ENCODE peak calls at places on chromosomes 1 and 21, in four cellular contexts. M, G, K and P are unnamed samples.

GRCh38 chr1:244346972-244347618 is 104.6 kb downstream of the ADSS2 start:
- DNase-seq in M (no peak), G (no peak), K (no peak), P (no peak)

GRCh38 chr1:246875041-246876026 is 56.4 kb downstream of the AHCTF1 start:
- DNase-seq in M (no peak), G (peak; percentile 11), K (no peak), P (no peak)

GRCh38 chr1:113804421-113805255 is 7.6 kb downstream of the RSBN1 start:
- DNase-seq in M (peak; percentile 56), G (no peak), K (no peak), P (no peak)

GRCh38 chr1:114755006-114755936 is 2.5 kb downstream of the CSDE1 start:
- DNase-seq in M (no peak), G (no peak), K (no peak), P (no peak)

GRCh38 chr1:28258628-28259251 is 578 bp upstream of the SESN2 start:
- DNase-seq in M (no peak), G (no peak), K (no peak), P (no peak)

GRCh38 chr1:229642376-229642775 is 16.3 kb downstream of the URB2 start:
- DNase-seq in M (no peak), G (no peak), K (no peak), P (no peak)

GRCh38 chr1:236685917-236686814 is at the start of gene ACTN2:
- DNase-seq in M (no peak), G (peak; percentile 40), K (peak; percentile 76), P (peak; percentile 66)

GRCh38 chr1:241265428-241265827 is 91.6 kb downstream of the RGS7 start:
- DNase-seq in M (no peak), G (no peak), K (no peak), P (no peak)

GRCh38 chr1:152451254-152451653 is 37.2 kb upstream of the CRNN start:
- DNase-seq in M (no peak), G (no peak), K (no peak), P (no peak)

GRCh38 chr1:31785020-31785946 is 21.1 kb upstream of the ADGRB2 start:
- DNase-seq in M (no peak), G (no peak), K (no peak), P (no peak)

GRCh38 chr1:225548140-225548857 is 104.6 kb downstream of the ENAH start:
- DNase-seq in M (no peak), G (no peak), K (no peak), P (no peak)

GRCh38 chr1:168958562-168959289 is 147.8 kb upstream of the ATP1B1 start:
- DNase-seq in M (no peak), G (no peak), K (no peak), P (no peak)

GRCh38 chr1:234309243-234309597 is 64.0 kb upstream of the COA6 start:
- DNase-seq in M (no peak), G (no peak), K (no peak), P (no peak)

GRCh38 chr1:212587304-212588136 is 21.0 kb upstream of the ATF3 start:
- DNase-seq in M (no peak), G (no peak), K (no peak), P (no peak)

GRCh38 chr21:42766756-42767560 is 112.4 kb downstream of the WDR4 start:
- DNase-seq in M (no peak), G (no peak), K (no peak), P (no peak)

GRCh38 chr1:241592273-241592958 is 47.8 kb downstream of the CHML start:
- DNase-seq in M (peak; percentile 48), G (no peak), K (no peak), P (no peak)

GRCh38 chr21:25983745-25984144 is 186.8 kb downstream of the APP start:
- DNase-seq in M (no peak), G (no peak), K (no peak), P (no peak)

GRCh38 chr1:207883104-207883651 is 27.7 kb downstream of the CD34 start:
- DNase-seq in M (no peak), G (no peak), K (no peak), P (no peak)

GRCh38 chr1:168452329-168452728 is 91.5 kb downstream of the XCL2 start:
- DNase-seq in M (no peak), G (no peak), K (peak; percentile 54), P (no peak)

GRCh38 chr1:121587777-121588176 is 403.0 kb downstream of the SRGAP2C start:
- DNase-seq in M (no peak), G (no peak), K (no peak), P (no peak)

GRCh38 chr1:92476071-92476607 is 10.6 kb downstream of the GFI1 start:
- DNase-seq in M (no peak), G (peak; percentile 41), K (peak; percentile 49), P (no peak)

GRCh38 chr1:54487571-54488050 is 60.4 kb upstream of the ACOT11 start:
- DNase-seq in M (no peak), G (no peak), K (peak; percentile 66), P (no peak)

GRCh38 chr1:229651546-229651945 is 25.5 kb downstream of the URB2 start:
- DNase-seq in M (no peak), G (no peak), K (no peak), P (no peak)

GRCh38 chr21:33334191-33334590 is 9.4 kb downstream of the IFNAR1 start:
- DNase-seq in M (no peak), G (no peak), K (no peak), P (no peak)

GRCh38 chr1:55816456-55816794 is 601.3 kb upstream of the USP24 start:
- DNase-seq in M (no peak), G (no peak), K (no peak), P (no peak)

GRCh38 chr21:38787461-38788274 is 18.1 kb upstream of the ETS2 start:
- DNase-seq in M (peak; percentile 97), G (peak; percentile 83), K (no peak), P (no peak)

GRCh38 chr21:44800103-44800502 is 1.5 kb downstream of the UBE2G2 start:
- DNase-seq in M (no peak), G (no peak), K (no peak), P (no peak)

GRCh38 chr1:20885121-20885520 is 98.0 kb upstream of the HP1BP3 start:
- DNase-seq in M (no peak), G (no peak), K (no peak), P (no peak)

GRCh38 chr1:109822749-109823542 is 59.2 kb upstream of the EPS8L3 start:
- DNase-seq in M (no peak), G (no peak), K (peak; percentile 32), P (no peak)

GRCh38 chr1:47533176-47534039 is 95.6 kb downstream of the FOXD2 start:
- DNase-seq in M (no peak), G (peak; percentile 34), K (peak; percentile 84), P (no peak)

GRCh38 chr1:168246506-168246905 is 20.7 kb downstream of the SFT2D2 start:
- DNase-seq in M (no peak), G (no peak), K (no peak), P (no peak)

GRCh38 chr1:241627453-241628329 is 12.5 kb downstream of the CHML start:
- DNase-seq in M (peak; percentile 47), G (peak; percentile 37), K (no peak), P (no peak)

GRCh38 chr1:189673223-189673622 is 804.4 kb downstream of the BRINP3 start:
- DNase-seq in M (no peak), G (no peak), K (no peak), P (no peak)

GRCh38 chr1:23198373-23198772 is 18.9 kb downstream of the HTR1D start:
- DNase-seq in M (peak; percentile 61), G (no peak), K (no peak), P (no peak)

GRCh38 chr1:203152158-203153034 is 23.2 kb downstream of the MYBPH start:
- DNase-seq in M (no peak), G (no peak), K (no peak), P (no peak)

GRCh38 chr1:201505505-201505893 is 1.4 kb downstream of the CSRP1 start:
- DNase-seq in M (no peak), G (peak; percentile 55), K (no peak), P (no peak)

GRCh38 chr1:205972491-205973168 is 29.4 kb upstream of the SLC26A9 start:
- DNase-seq in M (no peak), G (no peak), K (no peak), P (no peak)

GRCh38 chr1:89276690-89277089 is 4.0 kb upstream of the GBP5 start:
- DNase-seq in M (no peak), G (no peak), K (no peak), P (no peak)

GRCh38 chr1:154988053-154988954 is 5.1 kb upstream of the LENEP start:
- DNase-seq in M (no peak), G (no peak), K (no peak), P (no peak)

GRCh38 chr1:154987326-154987725 is 4.2 kb downstream of the FLAD1 start:
- DNase-seq in M (no peak), G (no peak), K (no peak), P (no peak)

GRCh38 chr1:154983776-154984466 is 777 bp downstream of the FLAD1 start:
- DNase-seq in M (no peak), G (no peak), K (no peak), P (no peak)

GRCh38 chr1:154978360-154978759 is 3.9 kb downstream of the CKS1B start:
- DNase-seq in M (no peak), G (no peak), K (no peak), P (no peak)

GRCh38 chr1:154982897-154983648 is at the start of gene FLAD1:
- DNase-seq in M (peak; percentile 100), G (peak; percentile 97), K (peak; percentile 93), P (peak; percentile 94)
- TF ChIP-seq POLR2A in M (peak; percentile 77), G (peak; percentile 69), K (peak; percentile 78), P (peak; percentile 87)

GRCh38 chr1:93483200-93483599 is 35.3 kb downstream of the FNBP1L start:
- DNase-seq in M (no peak), G (no peak), K (no peak), P (no peak)
- TF ChIP-seq POLR2AphosphoS5 in M (no peak), G (no peak), K (no peak), P (no peak)

GRCh38 chr1:150692720-150693119 is 4.2 kb downstream of the GOLPH3L start:
- DNase-seq in M (no peak), G (no peak), K (no peak), P (no peak)
- TF ChIP-seq POLR2A in M (no peak), G (no peak), K (no peak), P (no peak)

DNA sequence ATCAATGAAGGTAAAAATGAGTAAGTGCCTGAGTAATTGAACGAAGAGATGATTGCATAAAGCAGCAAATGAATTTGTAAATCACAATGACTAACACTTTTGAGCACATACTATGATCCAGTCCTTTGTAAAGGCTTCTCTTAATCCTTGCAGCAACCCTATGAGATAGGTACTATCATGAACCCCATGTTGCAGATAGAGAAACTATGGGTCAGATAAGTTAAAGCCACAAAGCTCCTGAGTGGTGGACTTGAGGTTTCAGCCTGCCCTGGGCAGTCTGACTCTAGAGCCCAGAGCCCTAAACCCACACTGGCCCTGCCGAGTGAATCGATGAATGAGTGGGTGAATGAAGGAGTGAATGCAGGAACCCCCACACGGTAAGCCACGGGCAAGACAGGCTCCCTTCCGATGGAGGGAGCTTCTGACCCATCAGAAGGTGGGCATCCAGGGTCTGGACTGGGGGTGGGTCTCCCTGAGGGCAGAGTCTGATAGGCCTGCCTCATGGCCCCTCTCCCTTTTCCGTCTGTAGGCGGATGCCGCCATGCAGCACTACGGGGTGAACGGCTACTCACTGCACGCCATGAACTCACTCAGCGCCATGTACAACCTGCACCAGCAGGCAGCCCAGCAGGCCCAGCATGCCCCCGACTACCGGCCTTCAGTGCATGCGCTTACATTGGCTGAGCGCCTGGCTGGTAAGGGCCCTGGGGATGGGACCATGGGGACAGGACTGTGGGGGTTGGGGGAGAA is 17.0 kb downstream of the DMBX1 start:
- DNase-seq in M (no peak), G (no peak), K (no peak), P (no peak)
- TF ChIP-seq POLR2AphosphoS5 in M (no peak), G (no peak), K (no peak), P (no peak)